ENCODE peak calls at places on chromosomes 12 and 14, in nine cellular contexts. C is HCT116, H is GM23338, I is GM23248, Q is fibroblast of lung, O is PC-9, Z is H1, Y is astrocyte, E is PC-3. D is an unnamed sample.

GRCh38 chr12:2976581-2976996 is 17.4 kb downstream of the TEAD4 start:
- DNase-seq in Q (peak; percentile 16), H (peak; percentile 38), Z (no peak), Y (no peak), E (no peak), C (no peak), O (no peak), I (no peak), D (no peak)

GRCh38 chr14:75204106-75204505 is 27.7 kb upstream of the TMED10 start:
- DNase-seq in E (no peak), Y (no peak), I (peak; percentile 47), Q (peak; percentile 4), Z (no peak), H (no peak), O (peak; percentile 67), C (no peak), D (peak; percentile 39)

GRCh38 chr12:112906712-112907414 is at the start of gene OAS1:
- DNase-seq in Q (peak; percentile 20), E (peak; percentile 70), I (peak; percentile 51), C (no peak), Z (no peak), Y (peak; percentile 15), O (peak; percentile 43), H (no peak), D (peak; percentile 61)

GRCh38 chr12:108689314-108690190 is 41.8 kb downstream of the CORO1C start:
- DNase-seq in C (peak; percentile 27), H (no peak), Y (peak; percentile 49), E (no peak), Z (no peak), O (no peak), Q (peak; percentile 73), I (peak; percentile 54), D (no peak)

GRCh38 chr12:75954076-75954475 is 77.5 kb downstream of the PHLDA1 start:
- DNase-seq in Z (no peak), I (peak; percentile 99), H (peak; percentile 57), O (peak; percentile 57), C (peak; percentile 87), Q (peak; percentile 97), Y (peak; percentile 98), E (peak; percentile 96), D (peak; percentile 95)

GRCh38 chr12:102462803-102463499 is 17.4 kb downstream of the IGF1 start:
- DNase-seq in I (peak; percentile 84), E (no peak), C (no peak), O (no peak), Q (peak; percentile 82), Z (no peak), H (no peak), Y (peak; percentile 80), D (no peak)

GRCh38 chr12:66129934-66130266 is 650 bp downstream of the LLPH start:
- DNase-seq in H (no peak), Y (peak; percentile 23), I (peak; percentile 53), C (no peak), Z (no peak), E (no peak), Q (no peak), O (peak; percentile 9), D (no peak)

GRCh38 chr12:96070670-96071279 is 35.4 kb upstream of the LTA4H start:
- DNase-seq in C (no peak), I (peak; percentile 57), Y (peak; percentile 15), H (peak; percentile 69), E (no peak), Z (no peak), Q (no peak), O (peak; percentile 53), D (peak; percentile 25)

GRCh38 chr12:69240625-69240984 is 1.2 kb downstream of the CPSF6 start:
- DNase-seq in Q (peak; percentile 20), Z (no peak), C (no peak), Y (no peak), I (peak; percentile 53), O (no peak), E (no peak), H (peak; percentile 49), D (peak; percentile 19)

GRCh38 chr12:22722779-22723178 is 97.8 kb downstream of the ETNK1 start:
- DNase-seq in C (no peak), Z (no peak), E (no peak), H (no peak), O (no peak), I (no peak), Y (no peak), Q (no peak), D (no peak)

GRCh38 chr12:91743727-91744126 is 401.9 kb downstream of the BTG1 start:
- DNase-seq in O (no peak), C (no peak), Z (no peak), H (no peak), Y (no peak), E (no peak), Q (no peak), I (no peak), D (no peak)

GRCh38 chr12:93127582-93128331 is 198.7 kb upstream of the EEA1 start:
- DNase-seq in Z (no peak), Q (peak; percentile 97), C (no peak), H (peak; percentile 69), Y (peak; percentile 70), O (no peak), E (no peak), I (peak; percentile 24), D (peak; percentile 71)

GRCh38 chr12:108312885-108313203 is 26.3 kb downstream of the CMKLR1 start:
- DNase-seq in O (no peak), Z (no peak), I (peak; percentile 53), Q (no peak), H (no peak), Y (no peak), C (no peak), E (no peak), D (no peak)

GRCh38 chr12:46959484-46959883 is 119.9 kb upstream of the PCED1B start:
- DNase-seq in C (peak; percentile 65), Q (peak; percentile 85), H (no peak), I (peak; percentile 95), Z (no peak), E (peak; percentile 98), Y (peak; percentile 79), O (peak; percentile 65), D (peak; percentile 83)

GRCh38 chr12:122399592-122400373 is 22.7 kb downstream of the CLIP1 start:
- DNase-seq in H (peak; percentile 89), O (peak; percentile 82), E (peak; percentile 96), C (peak; percentile 83), Z (no peak), Y (peak; percentile 90), I (peak; percentile 95), Q (peak; percentile 94), D (peak; percentile 75)

GRCh38 chr14:35741345-35742031 is 67.6 kb downstream of the RALGAPA1 start:
- DNase-seq in Y (peak; percentile 2), I (no peak), C (no peak), Q (no peak), H (no peak), E (no peak), O (no peak), Z (no peak), D (peak; percentile 14)

GRCh38 chr12:52232233-52232915 is 669 bp upstream of the KRT7 start:
- DNase-seq in Z (no peak), Y (no peak), C (no peak), H (peak; percentile 57), Q (no peak), I (no peak), O (no peak), E (no peak), D (peak; percentile 48)

GRCh38 chr12:52235001-52235760 is 2.1 kb downstream of the KRT7 start:
- DNase-seq in Z (no peak), I (peak; percentile 66), Q (no peak), Y (no peak), C (no peak), H (no peak), E (peak; percentile 41), O (no peak), D (no peak)

GRCh38 chr12:52232916-52233461 is at the start of gene KRT7:
- DNase-seq in I (no peak), C (no peak), E (peak; percentile 89), Y (no peak), Q (no peak), O (peak; percentile 95), Z (no peak), H (peak; percentile 58), D (peak; percentile 90)

GRCh38 chr12:52234226-52234810 is 1.3 kb downstream of the KRT7 start:
- DNase-seq in E (peak; percentile 3), O (no peak), Z (no peak), Y (no peak), C (no peak), I (no peak), H (peak; percentile 13), Q (no peak), D (no peak)

GRCh38 chr12:52233462-52234141 is 559 bp downstream of the KRT7 start:
- DNase-seq in O (no peak), Z (no peak), I (no peak), E (peak; percentile 35), C (no peak), Q (no peak), H (peak; percentile 49), Y (no peak), D (no peak)
- TF ChIP-seq EZH2 in O (no peak), Z (peak; percentile 46), I (no peak), E (no peak), C (no peak), Q (no peak), H (no peak), Y (no peak), D (no peak)

DNA sequence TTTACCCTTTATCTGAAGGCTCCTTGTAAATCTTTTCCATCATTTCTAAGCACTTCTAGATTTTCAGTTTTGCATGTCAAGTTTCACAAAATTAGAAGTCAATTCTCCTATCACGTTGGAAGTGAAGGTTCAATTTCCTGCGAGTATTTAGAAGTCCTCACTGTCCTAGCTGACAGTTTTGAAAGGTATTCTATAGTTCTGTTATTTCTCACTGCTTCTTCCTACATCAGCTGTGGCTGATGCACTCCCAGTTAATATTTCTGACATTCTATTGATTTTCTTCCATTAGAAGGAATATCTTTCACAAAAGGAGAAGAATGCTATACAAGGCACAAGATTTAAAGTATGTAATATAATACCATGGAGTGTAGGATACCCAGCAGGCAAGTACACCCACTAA is 15.8 kb upstream of the TMCC3 start:
- DNase-seq in H (no peak), Q (no peak), Y (no peak), E (no peak), O (no peak), Z (no peak), I (no peak), C (no peak), D (no peak)
- TF ChIP-seq EZH2 in H (no peak), Q (no peak), Y (no peak), E (no peak), O (no peak), Z (no peak), I (no peak), C (no peak), D (no peak)

GRCh38 chr12:4270670-4271432 is 2.7 kb upstream of the CCND2 start:
- DNase-seq in Z (no peak), O (no peak), I (peak; percentile 29), H (peak; percentile 82), Q (peak; percentile 37), E (no peak), Y (no peak), C (no peak), D (no peak)
- TF ChIP-seq EZH2 in Z (peak; percentile 44), O (no peak), I (no peak), H (no peak), Q (no peak), E (no peak), Y (no peak), C (no peak), D (peak; percentile 58)

DNA sequence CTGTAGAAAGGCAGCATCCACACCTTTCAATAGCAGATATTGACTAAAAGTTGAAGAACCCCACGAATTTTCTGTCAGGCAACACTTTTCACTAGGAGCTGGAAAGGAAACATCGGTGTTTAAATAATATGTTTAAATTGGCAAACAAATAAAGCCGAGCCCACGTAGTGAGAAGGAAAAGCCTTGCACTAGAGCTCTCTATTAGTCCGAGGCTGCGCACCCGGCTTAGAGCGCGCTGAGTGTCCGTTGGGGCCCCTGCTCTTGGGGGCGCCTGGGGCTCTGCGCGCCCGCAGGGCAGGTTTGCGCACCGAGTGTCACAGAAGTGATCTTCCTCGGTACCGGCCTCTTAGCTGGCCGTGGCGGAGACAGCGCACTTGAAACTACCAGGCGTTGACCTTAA is 6.4 kb downstream of the TTC6 start:
- DNase-seq in H (peak; percentile 34), Y (no peak), E (no peak), C (no peak), O (no peak), Q (no peak), I (no peak), Z (no peak), D (no peak)
- TF ChIP-seq EZH2 in H (peak; percentile 57), Y (no peak), E (no peak), C (no peak), O (no peak), Q (no peak), I (no peak), Z (no peak), D (no peak)